ENCODE peak calls at places on chromosomes 2 and 18, in ten cellular contexts. N is CD8-positive, alpha-beta T cell; Q is tibial artery; D is cardiac fibroblast; P is pancreas; F is lower lobe of right lung; L is fibroblast of pulmonary artery; K is epithelial cell of esophagus; J is hepatocyte; R is HAP-1. V is an unnamed sample.

GRCh38 chr2:151097930-151098329 is 163.7 kb downstream of the RBM43 start:
- DNase-seq in R (no peak), K (no peak), D (no peak), N (no peak), Q (no peak), F (no peak), L (peak), P (no peak), J (no peak), V (no peak)

GRCh38 chr18:27378396-27379094 is 193.4 kb upstream of the CHST9 start:
- DNase-seq in F (no peak), N (no peak), Q (no peak), K (peak), P (no peak), L (peak), R (no peak), D (no peak), J (peak), V (peak)

GRCh38 chr18:56302161-56302560 is 336.2 kb downstream of the TXNL1 start:
- DNase-seq in Q (no peak), P (no peak), F (no peak), R (no peak), D (no peak), L (no peak), N (no peak), K (peak), J (no peak), V (no peak)

GRCh38 chr2:107558295-107558694 is 268.4 kb upstream of the RGPD4 start:
- DNase-seq in N (no peak), R (no peak), P (no peak), D (no peak), L (no peak), F (no peak), K (no peak), J (no peak), Q (no peak), V (no peak)

GRCh38 chr2:222976521-222977076 is 75.4 kb upstream of the KCNE4 start:
- DNase-seq in N (no peak), J (no peak), K (peak), Q (no peak), P (no peak), L (no peak), F (no peak), D (no peak), R (no peak), V (no peak)

GRCh38 chr2:200405599-200406298 is 99.3 kb downstream of the SPATS2L start:
- DNase-seq in R (no peak), J (peak), K (peak), F (no peak), Q (no peak), N (no peak), D (peak), L (peak), P (no peak), V (peak)

GRCh38 chr2:186530314-186530713 is 44.3 kb downstream of the ZC3H15 start:
- DNase-seq in R (no peak), J (no peak), P (no peak), D (no peak), Q (no peak), K (no peak), F (no peak), N (no peak), L (no peak), V (no peak)

GRCh38 chr2:49801898-49802297 is 647.6 kb upstream of the FSHR start:
- DNase-seq in F (no peak), J (peak), L (no peak), Q (no peak), N (no peak), R (no peak), D (no peak), K (no peak), P (no peak), V (no peak)

GRCh38 chr2:63023444-63023843 is 27.2 kb upstream of the OTX1 start:
- DNase-seq in K (peak), N (no peak), J (peak), R (peak), L (peak), D (peak), F (no peak), P (no peak), Q (no peak), V (no peak)

GRCh38 chr2:9021563-9022211 is 18.2 kb upstream of the MBOAT2 start:
- DNase-seq in N (no peak), L (no peak), J (no peak), D (no peak), Q (no peak), F (no peak), R (no peak), K (peak), P (no peak), V (no peak)

GRCh38 chr18:50170004-50170403 is 24.9 kb downstream of the MYO5B start:
- DNase-seq in R (no peak), J (no peak), N (no peak), L (no peak), Q (no peak), F (no peak), D (no peak), K (no peak), P (no peak), V (no peak)

GRCh38 chr2:176158306-176158643 is 1.2 kb downstream of the HOXD3 start:
- DNase-seq in F (no peak), Q (no peak), P (no peak), R (no peak), J (no peak), N (no peak), L (no peak), D (no peak), K (no peak), V (no peak)

GRCh38 chr2:205367536-205367935 is 314.8 kb upstream of the NRP2 start:
- DNase-seq in N (no peak), J (no peak), K (no peak), R (no peak), D (no peak), F (no peak), L (no peak), Q (no peak), P (no peak), V (no peak)

GRCh38 chr2:69131983-69132675 is 119.2 kb downstream of the ANTXR1 start:
- DNase-seq in N (no peak), L (no peak), K (peak), R (no peak), P (no peak), D (no peak), J (no peak), Q (no peak), F (no peak), V (no peak)

GRCh38 chr2:42105330-42106256 is 57.8 kb downstream of the PKDCC start:
- DNase-seq in K (no peak), N (peak), P (no peak), F (peak), Q (peak), J (no peak), L (peak), D (peak), R (no peak), V (no peak)

GRCh38 chr2:143058795-143059194 is 70.4 kb upstream of the ARHGAP15 start:
- DNase-seq in L (no peak), N (no peak), Q (no peak), D (no peak), R (no peak), P (no peak), F (no peak), K (no peak), J (no peak), V (no peak)

GRCh38 chr2:98445167-98445522 is 487 bp downstream of the INPP4A start:
- DNase-seq in F (peak), J (no peak), Q (no peak), R (no peak), N (peak), D (peak), P (peak), K (peak), L (peak), V (no peak)

GRCh38 chr2:143121957-143122356 is 7.3 kb upstream of the ARHGAP15 start:
- DNase-seq in N (no peak), R (no peak), P (no peak), D (no peak), F (no peak), J (no peak), L (no peak), Q (no peak), K (no peak), V (no peak)

GRCh38 chr2:222423632-222424280 is 587 bp upstream of the SGPP2 start:
- DNase-seq in K (peak), N (no peak), D (no peak), P (no peak), J (peak), R (no peak), F (peak), Q (no peak), L (peak), V (no peak)

GRCh38 chr2:6337123-6337830 is 528.4 kb downstream of the CMPK2 start:
- DNase-seq in D (no peak), N (no peak), F (no peak), R (no peak), Q (no peak), P (no peak), K (no peak), L (no peak), J (peak), V (no peak)

GRCh38 chr2:196153480-196153879 is 17.9 kb downstream of the STK17B start:
- DNase-seq in D (no peak), P (no peak), F (no peak), R (no peak), N (no peak), J (no peak), K (no peak), L (no peak), Q (no peak), V (no peak)

GRCh38 chr18:11279461-11279860 is 130.1 kb upstream of the PIEZO2 start:
- DNase-seq in F (no peak), Q (no peak), K (no peak), J (no peak), L (no peak), D (peak), N (no peak), R (no peak), P (no peak), V (no peak)

GRCh38 chr18:34821669-34822210 is 111.6 kb downstream of the DTNA start:
- DNase-seq in D (no peak), R (no peak), F (no peak), N (no peak), J (no peak), P (no peak), L (no peak), K (no peak), Q (no peak), V (no peak)

GRCh38 chr2:18399601-18400000 is 160.9 kb downstream of the RDH14 start:
- DNase-seq in P (no peak), D (no peak), K (no peak), F (no peak), N (no peak), L (no peak), Q (no peak), R (no peak), J (no peak), V (no peak)

GRCh38 chr2:43402002-43402401 is 175.6 kb upstream of the ZFP36L2 start:
- DNase-seq in L (no peak), R (no peak), K (no peak), F (no peak), Q (no peak), D (no peak), P (no peak), J (no peak), N (no peak), V (no peak)

GRCh38 chr18:70420151-70420898 is 131.5 kb downstream of the SOCS6 start:
- DNase-seq in J (no peak), P (no peak), D (peak), L (peak), F (no peak), N (no peak), K (peak), Q (no peak), R (no peak), V (peak)

GRCh38 chr2:164681009-164681408 is 59.7 kb upstream of the GRB14 start:
- DNase-seq in Q (no peak), K (no peak), F (no peak), R (no peak), L (no peak), D (no peak), J (no peak), N (no peak), P (no peak), V (no peak)

GRCh38 chr2:212892193-212892592 is 259.2 kb downstream of the IKZF2 start:
- DNase-seq in L (peak), F (no peak), N (no peak), K (peak), P (no peak), J (peak), R (peak), Q (no peak), D (peak), V (peak)

GRCh38 chr2:87403893-87404175 is 344.1 kb upstream of the PLGLB2 start:
- DNase-seq in N (no peak), R (no peak), F (no peak), P (peak), L (no peak), K (no peak), D (no peak), Q (no peak), J (no peak), V (no peak)

GRCh38 chr18:62128157-62128556 is 58.7 kb downstream of the PIGN start:
- DNase-seq in K (peak), Q (no peak), R (no peak), P (no peak), D (peak), N (no peak), F (no peak), L (peak), J (no peak), V (peak)

GRCh38 chr2:221060335-221060734 is 511.8 kb downstream of the EPHA4 start:
- DNase-seq in P (no peak), F (no peak), R (no peak), L (no peak), N (no peak), K (no peak), D (no peak), Q (no peak), J (no peak), V (peak)

GRCh38 chr18:9782073-9782857 is 74.2 kb downstream of the RAB31 start:
- DNase-seq in D (peak), R (no peak), N (no peak), Q (peak), K (peak), L (peak), J (peak), F (no peak), P (no peak), V (peak)

GRCh38 chr2:128727914-128728313 is 409.2 kb upstream of the HS6ST1 start:
- DNase-seq in P (no peak), Q (peak), N (no peak), F (no peak), L (peak), R (no peak), K (peak), J (no peak), D (peak), V (peak)

GRCh38 chr2:54258171-54258570 is 2.1 kb upstream of the TSPYL6 start:
- DNase-seq in P (no peak), F (no peak), Q (no peak), N (no peak), D (peak), K (no peak), L (peak), J (no peak), R (no peak), V (peak)

GRCh38 chr2:170024721-170025120 is 153.2 kb upstream of the MYO3B start:
- DNase-seq in K (no peak), F (no peak), Q (no peak), J (no peak), N (no peak), L (no peak), R (no peak), D (no peak), P (no peak), V (no peak)

GRCh38 chr2:240456607-240457222 is 21.3 kb downstream of the GPC1 start:
- DNase-seq in K (no peak), P (peak), Q (no peak), F (no peak), R (no peak), J (no peak), D (no peak), N (no peak), L (no peak), V (no peak)

GRCh38 chr2:240454031-240454901 is 18.8 kb downstream of the GPC1 start:
- DNase-seq in K (no peak), P (peak), F (no peak), J (no peak), D (no peak), R (no peak), L (no peak), Q (no peak), N (no peak), V (no peak)

GRCh38 chr2:240457223-240458043 is 22.0 kb downstream of the GPC1 start:
- DNase-seq in P (peak), J (no peak), L (no peak), N (no peak), Q (no peak), R (no peak), F (peak), D (no peak), K (no peak), V (no peak)

GRCh38 chr2:240455227-240455718 is 19.8 kb downstream of the GPC1 start:
- DNase-seq in N (no peak), D (no peak), K (no peak), R (no peak), F (no peak), Q (no peak), J (no peak), P (peak), L (no peak), V (no peak)

DNA sequence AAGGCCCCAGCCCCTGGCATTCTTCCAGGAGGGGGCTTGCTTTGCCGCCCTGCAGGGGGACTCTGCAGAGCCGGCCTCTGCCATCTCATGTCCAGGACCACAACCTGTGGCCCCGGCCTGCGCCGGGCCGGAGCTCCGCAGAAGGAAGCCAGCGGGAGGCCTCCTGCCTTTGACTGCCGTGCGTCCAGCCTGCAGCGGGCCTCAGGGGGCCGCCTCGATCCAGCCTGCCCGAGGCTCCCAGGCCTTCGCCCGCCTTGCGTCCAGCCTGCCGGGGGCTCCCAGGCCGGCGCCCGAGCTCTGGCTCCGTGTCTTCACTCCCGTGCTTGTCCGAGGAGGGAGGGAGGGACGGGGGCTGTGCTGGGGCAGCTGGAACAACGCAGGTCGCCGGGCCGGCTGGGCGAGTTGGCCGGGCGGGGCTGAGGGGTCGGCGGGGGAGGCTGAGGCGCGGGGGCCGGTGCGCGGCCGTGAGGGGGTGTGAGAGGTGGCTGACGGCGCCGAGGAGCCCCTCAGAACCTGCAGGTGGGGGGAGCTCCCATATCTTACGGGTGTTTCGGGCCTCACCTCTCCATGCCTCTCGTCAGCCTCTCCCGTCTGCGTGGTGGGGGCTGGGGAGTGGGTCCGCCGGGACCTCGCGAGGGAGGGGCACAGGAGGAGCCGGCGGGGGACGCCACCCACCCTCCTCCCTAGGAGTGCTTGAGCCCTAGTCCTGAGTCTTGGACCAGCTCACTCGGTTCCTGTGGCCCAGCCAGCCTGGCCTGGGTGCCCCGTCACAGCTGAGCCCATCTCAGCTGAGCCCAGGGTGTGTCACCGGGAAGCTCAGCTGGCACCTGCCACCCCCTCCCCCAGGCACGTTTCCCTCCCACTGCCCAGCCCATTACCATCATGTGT is 20.5 kb downstream of the GPC1 start:
- DNase-seq in L (no peak), K (no peak), D (no peak), N (no peak), J (peak), F (no peak), P (peak), R (no peak), Q (no peak), V (no peak)
- H3K4me3 ChIP-seq in L (no peak), K (no peak), D (no peak), N (no peak), J (no peak), F (peak), P (no peak), R (no peak), Q (no peak), V (no peak)

DNA sequence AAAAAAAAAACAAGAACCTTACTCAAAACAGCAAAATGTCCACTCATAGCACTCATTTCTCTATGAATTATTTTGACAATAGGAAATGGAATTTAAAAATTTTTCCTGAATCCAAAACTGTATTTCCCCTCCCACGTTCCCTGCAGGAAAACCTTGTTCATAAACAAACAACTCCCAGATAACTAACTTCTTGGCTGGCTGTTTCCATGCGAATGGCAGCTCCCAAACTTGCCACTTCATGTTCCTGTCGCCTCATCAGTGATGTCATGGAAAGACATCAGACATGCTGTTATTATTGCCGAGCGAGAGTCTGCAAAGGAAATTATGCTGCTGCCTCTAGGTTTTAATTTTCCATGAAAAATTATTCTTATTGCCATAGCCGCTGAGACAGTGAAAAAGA is 117.0 kb upstream of the RIOK3 start:
- DNase-seq in J (no peak), P (no peak), Q (no peak), N (no peak), F (no peak), L (peak), K (peak), D (peak), R (no peak), V (no peak)
- H3K4me3 ChIP-seq in J (no peak), P (no peak), Q (no peak), N (no peak), F (no peak), L (no peak), K (no peak), D (no peak), R (no peak), V (no peak)

DNA sequence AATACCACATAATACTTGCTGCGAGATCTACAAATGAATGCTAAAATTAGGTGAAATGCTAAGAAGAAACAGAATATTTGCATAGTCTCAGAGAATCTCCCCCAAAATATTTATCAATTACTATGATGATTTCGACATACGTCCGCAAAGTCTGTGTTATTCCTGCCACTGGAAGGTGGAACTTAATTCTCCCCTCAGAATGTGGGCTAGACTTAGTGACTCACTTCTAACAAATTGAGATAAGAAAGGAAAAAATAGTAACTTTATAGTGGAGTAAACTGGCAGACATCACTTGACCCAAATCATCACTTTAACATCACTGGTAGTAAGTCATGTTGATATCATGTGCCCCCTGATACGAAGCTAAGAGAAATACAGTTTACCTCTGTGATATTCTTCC is 23.4 kb downstream of the HADHB start:
- DNase-seq in F (no peak), L (peak), N (no peak), K (no peak), D (peak), Q (no peak), R (no peak), P (no peak), J (no peak), V (no peak)
- H3K4me3 ChIP-seq in F (no peak), L (no peak), N (no peak), K (no peak), D (no peak), Q (no peak), R (no peak), P (no peak), J (no peak), V (no peak)

GRCh38 chr2:232886176-232886575 is 16.1 kb downstream of the SNORC start:
- DNase-seq in K (no peak), R (no peak), D (no peak), N (no peak), Q (no peak), F (no peak), L (no peak), J (no peak), P (no peak), V (no peak)
- H3K4me3 ChIP-seq in K (no peak), R (no peak), D (no peak), N (no peak), Q (no peak), F (no peak), L (no peak), J (no peak), P (no peak), V (no peak)

GRCh38 chr2:231557571-231558217 is 27.4 kb upstream of the NMUR1 start:
- DNase-seq in P (no peak), Q (peak), R (peak), K (peak), N (peak), D (peak), J (peak), F (peak), L (peak), V (peak)

GRCh38 chr2:231552752-231553151 is 22.5 kb upstream of the NMUR1 start:
- DNase-seq in K (no peak), N (no peak), D (no peak), F (no peak), L (no peak), P (no peak), Q (no peak), R (no peak), J (no peak), V (no peak)

GRCh38 chr2:231556981-231557380 is 26.7 kb upstream of the NMUR1 start:
- DNase-seq in K (no peak), L (no peak), P (no peak), F (peak), R (no peak), Q (no peak), D (no peak), J (no peak), N (no peak), V (no peak)

GRCh38 chr2:231554748-231555545 is 24.7 kb upstream of the NMUR1 start:
- DNase-seq in Q (peak), J (peak), K (no peak), D (peak), L (peak), P (no peak), N (no peak), R (no peak), F (peak), V (peak)

GRCh38 chr2:231554327-231554726 is 24.1 kb upstream of the NMUR1 start:
- DNase-seq in J (no peak), R (no peak), Q (no peak), L (no peak), F (no peak), D (no peak), P (no peak), K (no peak), N (no peak), V (no peak)
- H3K4me3 ChIP-seq in J (no peak), R (no peak), Q (peak), L (peak), F (peak), D (peak), P (no peak), K (no peak), N (no peak), V (no peak)

V was measured in skeletal muscle cell.